ENCODE peak calls at places on chromosomes 5 and 9, in four cellular contexts. V, O, D and N are unnamed samples.

GRCh38 chr5:131068893-131069643 is 96.0 kb downstream of the HINT1 start:
- DNase-seq in V (no peak), D (no peak), O (no peak), N (peak)

GRCh38 chr5:75389430-75389829 is 52.4 kb downstream of the HMGCR start:
- DNase-seq in D (no peak), O (no peak), V (no peak), N (no peak)

GRCh38 chr9:133861103-133861502 is 123.0 kb upstream of the SARDH start:
- DNase-seq in O (no peak), V (no peak), D (no peak), N (no peak)

GRCh38 chr9:18297532-18297872 is 176.5 kb upstream of the ADAMTSL1 start:
- DNase-seq in D (peak), V (no peak), O (no peak), N (no peak)

GRCh38 chr5:161399996-161400562 is 146.4 kb downstream of the GABRB2 start:
- DNase-seq in D (no peak), V (no peak), O (no peak), N (no peak)

GRCh38 chr9:79221084-79221483 is 350.7 kb upstream of the TLE4 start:
- DNase-seq in D (peak), V (peak), O (no peak), N (no peak)

GRCh38 chr9:76403352-76403751 is 9.1 kb upstream of the RFK start:
- DNase-seq in O (peak), V (peak), D (peak), N (peak)

GRCh38 chr5:40547994-40548575 is 131.6 kb upstream of the PTGER4 start:
- DNase-seq in D (peak), O (no peak), V (no peak), N (no peak)

GRCh38 chr9:71519098-71519497 is 249.2 kb downstream of the CEMIP2 start:
- DNase-seq in O (no peak), V (no peak), D (no peak), N (no peak)

GRCh38 chr5:858726-859125 is 7.9 kb upstream of the ZDHHC11 start:
- DNase-seq in V (no peak), D (no peak), O (no peak), N (no peak)

GRCh38 chr9:137464291-137464999 is 5.3 kb upstream of the NSMF start:
- DNase-seq in O (no peak), V (no peak), D (no peak), N (no peak)

GRCh38 chr9:128696923-128697707 is 5.2 kb upstream of the PKN3 start:
- DNase-seq in D (no peak), O (no peak), V (no peak), N (no peak)

GRCh38 chr9:105415344-105415980 is 32.4 kb upstream of the FSD1L start:
- DNase-seq in V (peak), D (peak), O (peak), N (no peak)

GRCh38 chr5:107563957-107564544 is 106.7 kb downstream of the EFNA5 start:
- DNase-seq in D (no peak), O (no peak), V (no peak), N (no peak)

GRCh38 chr5:140131967-140132409 is 6.3 kb downstream of the IGIP start:
- DNase-seq in O (peak), V (peak), D (peak), N (no peak)

GRCh38 chr5:136133416-136134383 is 1.1 kb downstream of the SMAD5 start:
- DNase-seq in D (peak), V (peak), O (no peak), N (no peak)

GRCh38 chr9:127568971-127569818 is 42.9 kb upstream of the STXBP1 start:
- DNase-seq in V (peak), D (peak), O (no peak), N (no peak)

GRCh38 chr5:140175367-140176027 is 509 bp downstream of the CYSTM1 start:
- DNase-seq in V (peak), O (no peak), D (peak), N (no peak)

GRCh38 chr5:27308151-27308550 is 269.8 kb upstream of the CDH9 start:
- DNase-seq in V (peak), D (no peak), O (no peak), N (no peak)

GRCh38 chr5:146425023-146425422 is 22.1 kb upstream of the TCERG1 start:
- DNase-seq in V (no peak), D (no peak), O (no peak), N (no peak)

GRCh38 chr9:137234055-137234697 is 3.5 kb downstream of the SLC34A3 start:
- DNase-seq in O (no peak), V (no peak), D (no peak), N (no peak)

GRCh38 chr9:84970432-84970831 is 300.9 kb downstream of the NTRK2 start:
- DNase-seq in V (no peak), D (peak), O (no peak), N (no peak)

GRCh38 chr5:140497897-140498296 is 49.6 kb upstream of the EIF4EBP3 start:
- DNase-seq in O (no peak), V (no peak), D (peak), N (no peak)

GRCh38 chr9:21994996-21995651 is 533 bp downstream of the CDKN2B-AS1 start:
- DNase-seq in V (peak), D (no peak), O (peak), N (peak)

GRCh38 chr9:137454506-137455360 is 4.4 kb downstream of the NSMF start:
- DNase-seq in O (no peak), V (no peak), D (no peak), N (no peak)

GRCh38 chr5:94243612-94244011 is 374.8 kb downstream of the KIAA0825 start:
- DNase-seq in V (peak), O (no peak), D (no peak), N (no peak)

GRCh38 chr9:106954562-106954961 is 91.6 kb downstream of the ZNF462 start:
- DNase-seq in O (no peak), D (no peak), V (no peak), N (no peak)

GRCh38 chr5:96113170-96113939 is 151.7 kb upstream of the ELL2 start:
- DNase-seq in V (no peak), O (no peak), D (no peak), N (no peak)

GRCh38 chr5:72814864-72815263 is 1.6 kb upstream of the TNPO1 start:
- DNase-seq in D (no peak), O (no peak), V (no peak), N (no peak)

GRCh38 chr5:149939572-149939971 is 5.0 kb downstream of the PDE6A start:
- DNase-seq in V (no peak), O (no peak), D (peak), N (no peak)

GRCh38 chr5:139668064-139668880 is 20.1 kb downstream of the CXXC5 start:
- DNase-seq in V (no peak), D (no peak), O (no peak), N (no peak)

GRCh38 chr5:170149206-170149515 is 43.5 kb downstream of the FOXI1 start:
- DNase-seq in O (no peak), V (no peak), D (no peak), N (no peak)

GRCh38 chr5:105230516-105230915 is 1667.9 kb upstream of the NUDT12 start:
- DNase-seq in D (no peak), V (no peak), O (no peak), N (no peak)

GRCh38 chr9:9949948-9950347 is 662.9 kb downstream of the PTPRD start:
- DNase-seq in O (no peak), D (no peak), V (no peak), N (no peak)

GRCh38 chr5:139638090-139638735 is 9.9 kb upstream of the CXXC5 start:
- DNase-seq in V (peak), O (no peak), D (no peak), N (no peak)

GRCh38 chr9:16918920-16919319 is 48.5 kb upstream of the BNC2 start:
- DNase-seq in D (no peak), V (no peak), O (no peak), N (no peak)

GRCh38 chr9:71830929-71831328 is 62.6 kb upstream of the CEMIP2 start:
- DNase-seq in O (no peak), V (no peak), D (no peak), N (no peak)

GRCh38 chr9:26535146-26535545 is 357.5 kb downstream of the CAAP1 start:
- DNase-seq in D (no peak), V (no peak), O (no peak), N (no peak)

DNA sequence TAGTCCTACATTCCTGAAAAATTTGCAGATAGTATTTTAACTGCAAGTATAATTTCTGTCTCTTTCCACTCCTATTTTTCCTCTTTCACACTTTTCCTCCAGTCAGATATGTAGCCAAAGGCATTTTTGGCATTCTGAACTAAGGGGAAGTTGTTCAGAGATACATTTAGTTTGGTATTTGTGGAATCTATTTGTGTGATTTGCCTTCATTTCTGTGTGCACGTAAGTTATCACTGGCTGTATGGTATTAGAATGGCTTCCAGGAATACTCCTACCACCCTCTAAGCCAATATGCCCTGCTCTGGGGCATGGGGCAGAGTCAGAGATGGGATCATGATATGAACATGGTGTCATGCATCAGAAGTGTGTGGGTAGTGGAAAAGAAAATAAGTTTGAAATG is 45.8 kb upstream of the GRAMD2B start:
- DNase-seq in V (peak), D (no peak), O (no peak), N (no peak)
- TF ChIP-seq CEBPB in V (no peak), D (no peak), O (no peak), N (no peak)

DNA sequence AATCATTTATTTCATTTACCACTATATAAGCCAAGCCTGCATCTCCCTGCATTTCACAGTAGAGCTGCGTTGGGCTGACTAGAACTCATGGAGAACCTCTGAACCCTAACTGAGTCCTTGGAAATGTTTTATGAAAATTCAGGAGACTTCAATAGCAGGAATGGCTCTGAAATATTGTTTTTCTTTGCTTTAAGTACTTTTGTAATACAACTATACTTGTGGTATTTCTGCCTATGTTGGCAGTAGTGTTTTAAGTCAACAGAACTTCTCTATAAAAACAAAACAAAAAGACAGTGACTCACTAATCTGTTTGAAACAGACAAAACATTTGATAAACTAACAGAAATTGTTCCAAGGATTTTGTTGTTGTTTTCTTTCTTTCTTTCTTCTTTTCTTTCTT is 489.2 kb upstream of the MEF2C start:
- DNase-seq in V (no peak), D (no peak), O (no peak), N (no peak)
- TF ChIP-seq CEBPB in V (no peak), D (no peak), O (no peak), N (no peak)

DNA sequence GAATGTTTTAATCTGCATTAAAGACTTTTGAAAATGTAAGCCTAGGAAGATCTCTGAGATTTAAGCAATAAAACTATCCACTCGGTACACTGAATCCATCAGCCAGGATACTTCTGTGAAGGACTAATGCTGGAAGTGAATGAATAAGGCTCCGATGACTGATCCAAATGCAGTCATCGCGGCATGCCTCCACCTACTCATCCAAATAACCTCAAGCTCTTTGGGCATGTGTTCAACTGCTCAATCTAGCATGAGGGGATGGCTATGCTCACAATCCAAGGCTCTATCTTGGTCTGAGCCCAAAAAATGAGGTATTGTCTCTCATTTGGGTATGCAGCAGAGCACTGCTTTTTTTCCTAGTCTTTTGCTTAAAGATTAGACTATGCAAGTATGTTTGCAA is 19.2 kb downstream of the MARCHF3 start:
- DNase-seq in D (no peak), O (no peak), V (peak), N (no peak)
- TF ChIP-seq CEBPB in D (no peak), O (no peak), V (no peak), N (no peak)

GRCh38 chr9:13278368-13279246 is 885 bp downstream of the MPDZ start:
- DNase-seq in O (no peak), D (peak), V (peak), N (no peak)

GRCh38 chr9:13281356-13282016 is 2.0 kb upstream of the MPDZ start:
- DNase-seq in V (no peak), O (no peak), D (no peak), N (no peak)

GRCh38 chr9:13278023-13278367 is 1.5 kb downstream of the MPDZ start:
- DNase-seq in D (no peak), V (peak), O (no peak), N (no peak)

GRCh38 chr9:13282998-13283397 is 3.5 kb upstream of the MPDZ start:
- DNase-seq in O (no peak), D (no peak), V (peak), N (no peak)

DNA sequence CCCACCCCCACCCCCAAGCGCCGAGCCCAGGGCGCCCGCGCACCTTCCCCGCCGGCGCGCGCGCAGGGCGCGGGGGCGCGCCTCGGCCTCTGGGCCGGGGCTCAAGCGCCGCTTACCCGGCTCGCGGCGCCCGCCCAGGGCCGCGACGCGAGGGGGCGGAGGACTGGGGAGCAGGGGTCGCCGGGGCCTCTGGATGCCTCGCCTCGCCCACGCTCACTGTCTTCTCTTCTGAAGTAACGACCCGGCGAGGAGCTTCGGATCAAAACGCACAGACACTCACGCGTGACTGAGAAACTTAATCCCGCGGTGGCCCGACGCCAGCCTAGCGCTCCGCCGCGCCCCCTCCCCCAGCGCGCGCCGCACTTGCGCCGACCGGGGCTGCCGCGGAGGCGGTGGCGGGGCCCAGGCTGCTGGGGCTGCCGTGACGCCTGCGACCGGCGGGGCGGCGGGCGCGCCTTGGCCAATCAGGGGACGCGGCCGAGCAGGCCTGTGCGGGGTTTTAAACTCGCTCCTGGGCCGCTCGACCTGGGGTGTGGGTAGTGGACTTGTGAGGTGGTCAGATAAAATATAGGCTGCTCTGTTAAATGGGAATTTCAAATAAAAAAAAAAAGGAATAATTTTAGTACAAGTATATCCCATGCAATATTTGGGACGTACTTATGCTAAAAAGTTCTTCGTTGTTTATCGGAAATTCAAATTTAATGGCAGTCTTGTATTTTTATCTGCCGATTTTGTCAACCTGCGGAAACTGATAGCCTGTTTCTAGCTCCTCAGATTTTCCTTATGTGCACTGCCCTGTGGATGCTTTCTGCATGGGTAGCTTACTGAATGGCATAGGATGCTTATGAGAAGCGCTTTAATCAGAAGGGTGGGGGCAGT is at the start of gene MPDZ:
- DNase-seq in D (peak), O (no peak), V (peak), N (no peak)
- TF ChIP-seq CEBPB in D (no peak), O (no peak), V (no peak), N (no peak)

GRCh38 chr9:110206388-110206787 is 1.6 kb downstream of the C9orf152 start:
- DNase-seq in V (no peak), D (no peak), O (no peak), N (no peak)
- TF ChIP-seq CEBPB in V (no peak), D (no peak), O (no peak), N (no peak)

GRCh38 chr9:96448546-96449170 is 1.3 kb upstream of the HABP4 start:
- DNase-seq in V (no peak), O (no peak), D (no peak), N (no peak)
- TF ChIP-seq CEBPB in V (no peak), O (no peak), D (no peak), N (no peak)

DNA sequence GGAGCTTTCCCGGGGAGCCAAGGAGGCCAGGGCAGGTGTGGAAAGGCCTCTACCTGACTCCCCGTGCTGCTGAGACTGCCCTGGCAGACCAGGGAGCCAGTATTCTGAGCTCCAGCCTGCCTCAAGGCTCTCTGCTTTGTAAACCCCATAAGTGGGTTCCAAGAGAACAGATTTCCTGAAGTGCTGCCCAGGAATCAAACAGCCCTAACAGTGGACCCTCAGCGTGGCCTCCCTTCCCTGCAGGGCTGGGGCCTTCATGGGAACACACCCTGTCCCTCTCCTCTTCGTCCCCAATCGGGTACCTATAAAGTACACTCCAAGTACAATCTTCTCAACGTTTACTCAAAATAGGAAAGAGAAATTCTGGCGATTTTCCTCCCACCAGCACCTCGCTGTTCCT is 252.5 kb downstream of the FSTL4 start:
- DNase-seq in O (no peak), V (no peak), D (no peak), N (no peak)
- TF ChIP-seq CEBPB in O (no peak), V (no peak), D (no peak), N (no peak)

GRCh38 chr5:59685806-59686205 is 207.7 kb downstream of the PDE4D start:
- DNase-seq in D (no peak), V (peak), O (no peak), N (no peak)
- TF ChIP-seq CEBPB in D (no peak), V (no peak), O (no peak), N (no peak)